ENCODE peak calls at places on chromosomes 6 and 20, in eight cellular contexts. E, B, V, S, J, W, R and L are unnamed samples.

GRCh38 chr6:56361812-56362211 is 114.4 kb upstream of the COL21A1 start:
- DNase-seq in E (no peak), B (no peak), V (no peak), S (no peak), J (no peak), W (no peak), R (no peak), L (no peak)

GRCh38 chr6:130858054-130858453 is 30.8 kb downstream of the SMLR1 start:
- DNase-seq in E (no peak), B (no peak), V (no peak), S (no peak), J (no peak), W (no peak), R (no peak), L (no peak)

GRCh38 chr6:157449610-157450009 is 68.6 kb downstream of the ZDHHC14 start:
- DNase-seq in E (no peak), B (no peak), V (no peak), S (no peak), J (peak; percentile 54), W (no peak), R (no peak), L (peak; percentile 81)

GRCh38 chr6:135935951-135936601 is 84.6 kb downstream of the PDE7B start:
- DNase-seq in E (no peak), B (no peak), V (peak; percentile 39), S (no peak), J (peak; percentile 81), W (no peak), R (peak; percentile 70), L (peak; percentile 2)

GRCh38 chr20:23027721-23028120 is 7.4 kb upstream of the SSTR4 start:
- DNase-seq in E (no peak), B (no peak), V (no peak), S (no peak), J (no peak), W (no peak), R (no peak), L (no peak)

GRCh38 chr6:152160346-152160745 is 352.9 kb downstream of the ESR1 start:
- DNase-seq in E (no peak), B (no peak), V (no peak), S (peak; percentile 66), J (no peak), W (no peak), R (no peak), L (no peak)

GRCh38 chr6:109695468-109695867 is 4.4 kb downstream of the FIG4 start:
- DNase-seq in E (peak; percentile 17), B (no peak), V (no peak), S (no peak), J (no peak), W (no peak), R (no peak), L (no peak)

GRCh38 chr6:28336284-28337024 is 506 bp upstream of the ZSCAN31 start:
- DNase-seq in E (peak; percentile 76), B (no peak), V (no peak), S (peak; percentile 40), J (peak; percentile 51), W (no peak), R (no peak), L (no peak)

GRCh38 chr6:68777956-68778355 is 142.9 kb downstream of the ADGRB3 start:
- DNase-seq in E (no peak), B (no peak), V (no peak), S (no peak), J (peak; percentile 44), W (no peak), R (no peak), L (no peak)

GRCh38 chr6:54238407-54238806 is 69.8 kb upstream of the TINAG start:
- DNase-seq in E (no peak), B (peak; percentile 86), V (peak; percentile 86), S (no peak), J (peak; percentile 34), W (no peak), R (peak; percentile 13), L (no peak)

GRCh38 chr6:44820366-44821158 is 433.1 kb downstream of the CDC5L start:
- DNase-seq in E (no peak), B (no peak), V (no peak), S (no peak), J (no peak), W (no peak), R (no peak), L (no peak)

GRCh38 chr6:154408906-154409500 is 52.4 kb upstream of the IPCEF1 start:
- DNase-seq in E (no peak), B (no peak), V (no peak), S (no peak), J (peak; percentile 65), W (peak; percentile 54), R (no peak), L (peak; percentile 31)

GRCh38 chr6:91132461-91132860 is 545.6 kb upstream of the MAP3K7 start:
- DNase-seq in E (peak; percentile 2), B (no peak), V (no peak), S (no peak), J (peak; percentile 26), W (no peak), R (no peak), L (peak; percentile 22)

GRCh38 chr20:14336667-14337066 is 745 bp downstream of the FLRT3 start:
- DNase-seq in E (peak; percentile 38), B (no peak), V (no peak), S (no peak), J (no peak), W (no peak), R (no peak), L (no peak)

GRCh38 chr6:25173232-25173631 is 105.9 kb upstream of the CARMIL1 start:
- DNase-seq in E (no peak), B (no peak), V (no peak), S (no peak), J (no peak), W (no peak), R (no peak), L (no peak)

GRCh38 chr6:157614026-157614484 is 209.0 kb upstream of the SNX9 start:
- DNase-seq in E (no peak), B (peak; percentile 67), V (peak; percentile 58), S (no peak), J (peak; percentile 6), W (no peak), R (no peak), L (no peak)

GRCh38 chr6:21176197-21176596 is 417.4 kb upstream of the SOX4 start:
- DNase-seq in E (no peak), B (no peak), V (no peak), S (no peak), J (no peak), W (no peak), R (no peak), L (no peak)

GRCh38 chr6:54085526-54085925 is 25.7 kb upstream of the MLIP start:
- DNase-seq in E (no peak), B (peak; percentile 48), V (peak; percentile 25), S (no peak), J (peak; percentile 78), W (no peak), R (peak; percentile 35), L (no peak)

GRCh38 chr6:27772261-27773001 is 139.8 kb downstream of the OR2B2 start:
- DNase-seq in E (peak; percentile 65), B (peak; percentile 53), V (peak; percentile 58), S (peak; percentile 83), J (peak; percentile 87), W (peak; percentile 90), R (peak; percentile 74), L (peak; percentile 82)

GRCh38 chr20:31605902-31606677 is 1.0 kb downstream of the ID1 start:
- DNase-seq in E (peak; percentile 47), B (no peak), V (no peak), S (no peak), J (no peak), W (no peak), R (no peak), L (no peak)

GRCh38 chr20:50788045-50788867 is 6.6 kb upstream of the BCAS4 start:
- DNase-seq in E (peak; percentile 76), B (peak; percentile 53), V (peak; percentile 48), S (no peak), J (peak; percentile 57), W (peak; percentile 67), R (peak; percentile 77), L (peak; percentile 44)

GRCh38 chr20:46011631-46012482 is 3.1 kb downstream of the MMP9 start:
- DNase-seq in E (peak; percentile 42), B (no peak), V (no peak), S (peak; percentile 60), J (no peak), W (peak; percentile 59), R (peak; percentile 23), L (peak; percentile 40)